ENCODE peak calls at places on chromosome 16, in eight cellular contexts. B is astrocyte of the cerebellum, F is A549, A is NB4, T is adrenal gland, C is endothelial cell of umbilical vein, U is left ventricle myocardium inferior, M is fibroblast of mammary gland. S is an unnamed sample.

GRCh38 chr16:80317132-80318098 is 223.4 kb upstream of the DYNLRB2 start:
- DNase-seq in F (no peak), T (no peak), M (no peak), B (no peak), C (no peak), U (no peak), A (peak), S (peak)

GRCh38 chr16:21260870-21261791 is 17.0 kb downstream of the CRYM start:
- DNase-seq in T (peak), F (peak), M (peak), B (no peak), U (no peak), A (no peak), C (peak), S (no peak)

GRCh38 chr16:7316266-7316888 is 16.3 kb upstream of the RBFOX1 start:
- DNase-seq in U (no peak), M (no peak), T (no peak), F (no peak), B (no peak), A (no peak), C (no peak), S (no peak)

GRCh38 chr16:86751081-86752030 is 173.0 kb downstream of the FOXL1 start:
- DNase-seq in A (peak), F (no peak), M (peak), B (peak), U (no peak), C (peak), T (no peak), S (no peak)

GRCh38 chr16:66616169-66616568 is 11.7 kb downstream of the CMTM3 start:
- DNase-seq in F (no peak), M (no peak), T (no peak), B (no peak), C (no peak), U (no peak), A (no peak), S (no peak)

GRCh38 chr16:57372372-57373116 is at the start of gene CX3CL1:
- DNase-seq in T (peak), M (peak), A (no peak), F (no peak), U (peak), C (peak), B (peak), S (no peak)

GRCh38 chr16:56932588-56933265 is 785 bp downstream of the HERPUD1 start:
- DNase-seq in T (peak), C (peak), B (no peak), A (peak), U (peak), M (peak), F (peak), S (peak)

GRCh38 chr16:55728797-55729196 is 73.0 kb downstream of the SLC6A2 start:
- DNase-seq in F (no peak), C (no peak), A (no peak), T (no peak), U (no peak), B (no peak), M (no peak), S (no peak)

GRCh38 chr16:15415411-15416070 is 18.8 kb upstream of the BMERB1 start:
- DNase-seq in A (no peak), U (no peak), T (no peak), B (no peak), C (no peak), F (no peak), M (peak), S (no peak)

GRCh38 chr16:18048858-18049257 is 287.7 kb downstream of the NPIPA8 start:
- DNase-seq in C (no peak), M (no peak), F (no peak), T (no peak), A (no peak), B (no peak), U (no peak), S (no peak)

GRCh38 chr16:72938426-72939164 is 109.3 kb downstream of the ZFHX3 start:
- DNase-seq in F (peak), A (no peak), T (peak), C (peak), U (peak), B (peak), M (peak), S (no peak)

GRCh38 chr16:76766538-76766937 is 424.5 kb upstream of the MON1B start:
- DNase-seq in A (no peak), C (no peak), B (no peak), F (no peak), U (no peak), M (no peak), T (no peak), S (no peak)

GRCh38 chr16:56269824-56270684 is 78.8 kb downstream of the GNAO1 start:
- DNase-seq in M (peak), T (no peak), U (no peak), C (no peak), A (no peak), F (no peak), B (no peak), S (no peak)

GRCh38 chr16:53515259-53515658 is 12.2 kb upstream of the AKTIP start:
- DNase-seq in C (peak), F (no peak), A (no peak), M (peak), B (no peak), T (no peak), U (no peak), S (no peak)

GRCh38 chr16:64094170-64094960 is 1027.5 kb downstream of the CDH11 start:
- DNase-seq in F (no peak), C (no peak), U (no peak), T (no peak), M (peak), A (no peak), B (no peak), S (no peak)

GRCh38 chr16:24610421-24610765 is 71.0 kb downstream of the RBBP6 start:
- DNase-seq in A (peak), M (peak), U (peak), T (peak), F (no peak), B (peak), C (peak), S (no peak)

GRCh38 chr16:81076566-81077076 is 417 bp downstream of the C16orf46 start:
- DNase-seq in B (peak), M (peak), A (peak), T (peak), U (peak), F (peak), C (no peak), S (peak)

GRCh38 chr16:87541004-87541881 is 48.4 kb upstream of the ZCCHC14 start:
- DNase-seq in A (no peak), B (peak), T (no peak), C (no peak), M (peak), U (peak), F (no peak), S (no peak)

GRCh38 chr16:30025574-30025973 is 2.6 kb downstream of the C16orf92 start:
- DNase-seq in M (no peak), A (no peak), U (no peak), C (no peak), F (no peak), T (no peak), B (no peak), S (no peak)

DNA sequence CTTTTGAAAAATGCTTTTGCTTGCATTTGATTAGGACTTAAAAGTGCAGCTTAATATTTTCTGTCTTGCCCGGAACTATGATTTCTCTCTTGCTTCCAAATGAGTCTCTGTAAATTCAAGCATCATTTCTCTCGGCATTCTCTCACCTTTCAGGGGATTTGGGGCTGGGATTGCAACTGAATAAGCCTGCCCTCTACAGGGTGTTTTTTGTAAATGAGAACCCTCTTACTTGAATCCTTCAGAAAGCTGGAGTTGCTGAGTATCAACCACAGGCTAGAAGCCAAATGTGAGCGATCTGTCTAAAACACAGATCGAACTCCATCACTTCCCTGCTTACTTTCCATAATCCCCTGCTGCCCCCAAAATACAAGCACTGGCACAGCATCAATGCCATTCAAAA is 234.6 kb downstream of the TMEM114 start:
- DNase-seq in B (no peak), F (no peak), M (no peak), A (peak), T (no peak), C (no peak), U (no peak), S (no peak)
- TF ChIP-seq CTCF in B (no peak), F (peak), M (no peak), A (peak), T (no peak), C (no peak), U (no peak), S (no peak)

DNA sequence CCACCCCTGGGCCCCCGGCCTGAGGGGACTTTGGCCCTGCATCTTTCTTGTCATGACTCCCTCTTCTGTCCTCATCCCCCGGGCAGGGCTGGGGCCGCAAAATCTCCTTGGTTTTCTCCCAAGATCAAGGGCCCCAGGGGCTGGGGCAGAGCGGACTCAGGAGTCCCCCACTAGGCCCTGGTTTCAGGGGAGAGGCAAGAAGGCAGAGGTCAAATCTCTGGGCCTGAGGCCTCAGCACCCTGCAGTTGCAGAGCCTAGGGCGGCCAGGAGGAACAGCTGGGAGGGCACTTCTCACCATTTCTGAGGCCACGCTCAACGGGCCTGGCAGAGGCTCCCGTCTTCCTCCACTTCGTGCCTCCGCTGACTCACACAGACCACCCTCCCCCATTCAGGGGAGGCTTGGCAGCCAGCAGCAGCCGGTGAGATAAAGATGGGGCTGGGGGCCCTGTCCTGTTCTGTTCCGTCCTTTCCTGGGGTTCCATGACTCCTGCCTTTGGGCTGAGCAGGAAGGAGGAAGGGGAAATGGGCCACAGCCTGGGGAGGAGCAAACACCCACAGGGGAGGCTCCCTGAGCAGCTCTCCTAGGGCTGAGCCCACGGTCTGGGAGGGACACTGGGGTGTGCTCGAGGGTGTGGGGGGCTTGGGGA is 12.4 kb downstream of the ZSCAN10 start:
- DNase-seq in F (no peak), T (no peak), M (no peak), U (no peak), B (no peak), C (peak), A (peak), S (no peak)
- H3K4me3 ChIP-seq in F (no peak), T (no peak), M (no peak), U (peak), B (no peak), C (no peak), A (peak), S (no peak)

GRCh38 chr16:4743217-4743897 is 9.0 kb downstream of the DNAAF8 start:
- DNase-seq in M (no peak), T (no peak), F (no peak), U (no peak), B (no peak), A (no peak), C (no peak), S (no peak)
- TF ChIP-seq CTCF in M (no peak), T (no peak), F (no peak), U (no peak), B (no peak), A (no peak), C (no peak), S (no peak)

DNA sequence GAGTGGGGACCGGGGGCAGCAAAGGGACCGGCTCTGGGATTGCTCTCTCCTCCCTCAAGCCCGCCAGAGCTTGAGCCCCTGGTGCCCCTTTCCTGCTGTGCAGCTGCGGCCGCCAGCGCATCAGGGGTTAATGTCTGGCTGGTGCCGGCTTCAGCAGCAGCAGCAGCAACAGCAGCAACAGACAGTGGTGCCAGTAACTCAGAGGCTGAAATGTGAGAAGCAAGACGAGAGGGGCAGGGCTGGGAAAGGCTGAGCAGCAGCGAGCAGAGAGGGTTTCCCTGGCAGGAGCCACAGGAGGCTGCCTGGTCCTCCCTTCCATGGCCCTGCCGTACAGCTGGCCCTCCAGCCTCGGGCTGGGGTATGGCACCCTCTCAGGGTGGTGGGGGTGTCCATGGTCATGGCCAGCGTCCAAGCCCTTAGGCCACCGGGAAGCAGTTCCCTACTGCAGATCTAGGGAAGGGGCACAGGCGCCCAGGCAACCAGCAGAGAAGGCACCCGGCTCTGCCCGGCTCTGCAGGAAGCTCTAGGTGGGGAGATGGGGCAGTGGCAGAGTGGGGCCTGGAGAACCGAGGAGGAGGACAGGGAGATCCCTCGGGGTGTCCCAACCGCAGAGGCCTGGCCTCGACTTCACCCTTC is 21.1 kb upstream of the TFAP4 start:
- DNase-seq in T (peak), F (peak), M (peak), B (no peak), A (no peak), C (peak), U (peak), S (no peak)
- H3K4me3 ChIP-seq in T (no peak), F (no peak), M (no peak), B (no peak), A (no peak), C (no peak), U (peak), S (no peak)

DNA sequence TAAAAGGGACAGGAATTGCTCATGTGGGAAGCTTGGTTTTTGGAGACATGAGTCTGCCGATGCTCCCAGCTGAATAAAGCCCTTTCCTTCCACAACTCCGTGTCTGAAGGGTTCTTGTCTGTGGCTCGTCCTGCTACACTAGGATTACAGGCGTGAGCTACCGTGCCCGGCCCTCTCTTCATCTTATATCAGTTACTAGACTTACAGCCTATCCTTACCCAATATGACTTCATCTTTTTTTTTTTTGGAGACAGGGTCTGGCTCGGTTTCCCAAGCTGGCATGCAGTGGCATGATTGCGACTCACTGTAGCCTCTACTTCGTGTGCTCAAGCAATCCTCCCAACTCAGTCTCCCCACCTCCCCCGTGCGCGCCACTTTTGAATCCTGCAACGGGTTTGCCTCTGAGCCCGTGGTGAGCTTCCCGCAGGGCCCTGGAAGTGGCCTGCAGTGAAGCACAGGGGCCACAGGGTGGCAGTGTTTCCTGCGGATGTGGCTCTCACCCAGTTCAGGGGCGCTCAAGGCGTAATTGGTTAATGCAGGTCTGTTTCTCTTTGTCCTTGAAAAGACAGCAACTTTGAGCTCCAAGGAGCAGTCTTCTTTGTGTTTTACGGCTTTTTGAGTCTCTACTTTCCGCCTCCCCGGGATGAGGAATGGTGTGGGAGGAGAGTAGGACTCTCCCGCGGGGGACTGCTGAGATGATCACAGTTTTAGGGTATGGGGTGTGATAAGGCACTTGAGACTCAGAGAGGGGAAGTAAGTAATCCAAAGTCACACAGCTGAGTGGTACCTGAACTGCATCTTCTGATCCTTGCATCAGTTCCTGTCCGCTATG is 22.7 kb upstream of the GPRC5B start:
- DNase-seq in M (peak), U (peak), B (peak), A (peak), T (peak), F (peak), C (peak), S (peak)
- TF ChIP-seq CTCF in M (peak), U (peak), B (peak), A (peak), T (peak), F (peak), C (peak), S (peak)

GRCh38 chr16:1639840-1640239 is 27.7 kb downstream of the CRAMP1 start:
- DNase-seq in C (no peak), U (no peak), A (no peak), B (no peak), M (no peak), F (no peak), T (no peak), S (no peak)
- H3K4me3 ChIP-seq in C (no peak), U (no peak), A (no peak), B (no peak), M (no peak), F (no peak), T (no peak), S (no peak)

GRCh38 chr16:49378816-49379215 is 5.2 kb downstream of the C16orf78 start:
- DNase-seq in U (no peak), C (no peak), M (no peak), T (no peak), F (no peak), A (no peak), B (no peak), S (no peak)

GRCh38 chr16:49378238-49378637 is 4.6 kb downstream of the C16orf78 start:
- DNase-seq in F (no peak), M (no peak), T (no peak), U (no peak), A (no peak), C (no peak), B (no peak), S (no peak)

GRCh38 chr16:49377196-49377755 is 3.7 kb downstream of the C16orf78 start:
- DNase-seq in A (no peak), U (no peak), C (no peak), M (no peak), T (no peak), F (no peak), B (no peak), S (no peak)

DNA sequence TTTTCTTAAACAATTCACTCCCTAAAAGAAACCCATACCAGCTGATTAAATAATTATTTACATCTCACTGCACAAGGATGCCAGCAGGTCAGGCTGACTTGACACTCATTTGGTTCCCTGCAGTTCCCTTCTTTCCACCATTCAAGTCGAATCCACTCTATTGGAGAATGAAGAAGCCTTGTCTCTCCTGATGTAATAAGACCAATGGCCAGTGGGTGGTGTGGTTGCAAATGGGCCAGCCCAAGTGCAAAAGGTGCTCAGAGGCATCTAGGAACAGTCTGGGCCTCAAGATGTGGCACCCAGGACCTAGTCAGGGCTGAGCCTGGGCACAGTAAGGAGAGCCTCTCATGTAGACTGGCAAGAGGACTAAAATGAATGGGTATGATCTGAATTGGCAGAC is 9.3 kb downstream of the C16orf78 start:
- DNase-seq in B (no peak), C (no peak), A (peak), M (no peak), F (no peak), T (no peak), U (no peak), S (peak)
- TF ChIP-seq CTCF in B (no peak), C (no peak), A (peak), M (no peak), F (no peak), T (no peak), U (no peak), S (peak)